ENCODE peak calls at places on chromosome 7, in seven cellular contexts. T is H1, A is IMR-90, O is mesendoderm, D is trophoblast cell, H is mesenchymal stem cell, Z is H9. B is an unnamed sample.

GRCh38 chr7:75696263-75697037 is 42.3 kb downstream of the HIP1 start:
- DNase-seq in A (no peak), O (no peak), T (no peak), H (no peak), D (no peak), Z (no peak), B (no peak)

GRCh38 chr7:108875139-108875538 is 305.5 kb downstream of the DNAJB9 start:
- DNase-seq in D (no peak), O (peak), A (peak), T (peak), H (peak), Z (peak), B (no peak)

GRCh38 chr7:123241809-123242208 is 42.0 kb upstream of the SLC13A1 start:
- DNase-seq in A (no peak), O (no peak), Z (no peak), H (no peak), T (no peak), D (no peak), B (no peak)

GRCh38 chr7:28685291-28685659 is 272.9 kb downstream of the TRIL start:
- DNase-seq in Z (no peak), T (no peak), O (no peak), H (no peak), A (no peak), D (peak), B (no peak)

GRCh38 chr7:19944363-19945120 is 171.1 kb upstream of the TMEM196 start:
- DNase-seq in D (peak), T (no peak), Z (no peak), O (no peak), A (no peak), H (no peak), B (no peak)

GRCh38 chr7:85833071-85833470 is 646.2 kb upstream of the SEMA3D start:
- DNase-seq in H (no peak), D (no peak), Z (no peak), O (no peak), T (no peak), A (peak), B (no peak)

GRCh38 chr7:77415474-77415821 is 701 bp downstream of the GSAP start:
- DNase-seq in T (peak), H (no peak), A (no peak), O (no peak), D (no peak), Z (no peak), B (no peak)

GRCh38 chr7:101248276-101248675 is 3.4 kb upstream of the FIS1 start:
- DNase-seq in O (no peak), A (no peak), Z (no peak), H (no peak), T (no peak), D (no peak), B (no peak)

GRCh38 chr7:74454059-74454947 is 597 bp downstream of the GTF2IRD1 start:
- DNase-seq in O (no peak), A (no peak), Z (no peak), H (no peak), T (peak), D (no peak), B (no peak)

GRCh38 chr7:7889791-7890568 is 78.6 kb upstream of the GLCCI1 start:
- DNase-seq in T (no peak), D (no peak), A (peak), H (no peak), Z (no peak), O (peak), B (no peak)

GRCh38 chr7:24727165-24728120 is 29.8 kb downstream of the GSDME start:
- DNase-seq in H (no peak), T (no peak), D (no peak), A (no peak), Z (no peak), O (no peak), B (no peak)
- H3K23ac ChIP-seq in H (no peak), T (no peak), D (peak), A (no peak), Z (no peak), O (no peak), B (no peak)

GRCh38 chr7:34044734-34045353 is 139.5 kb downstream of the BMPER start:
- DNase-seq in H (no peak), Z (no peak), D (no peak), A (no peak), T (no peak), O (peak), B (no peak)
- H3K4ac ChIP-seq in H (no peak), Z (no peak), D (no peak), A (no peak), T (no peak), O (no peak), B (no peak)

DNA sequence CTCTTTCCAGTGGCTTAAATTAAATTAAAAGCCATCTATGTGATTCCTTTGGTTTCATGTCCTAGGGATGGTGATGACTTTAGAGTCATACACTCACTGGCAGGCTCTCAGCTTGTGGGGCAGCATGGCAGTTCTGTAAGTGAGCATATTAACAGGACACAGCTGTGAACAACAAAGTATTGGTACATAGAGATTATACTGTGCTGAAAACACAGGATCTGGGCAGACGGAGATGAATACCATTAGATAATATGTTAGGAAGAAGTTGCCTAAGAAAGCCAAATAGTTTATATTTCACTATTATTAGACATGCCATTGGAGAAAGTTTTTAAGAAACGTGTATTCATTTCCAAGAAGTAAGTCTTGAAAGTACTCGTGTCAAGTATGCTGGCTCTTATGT is 274.6 kb downstream of the INHBA start:
- DNase-seq in H (no peak), Z (no peak), T (no peak), D (no peak), A (peak), O (no peak), B (no peak)
- H3K23ac ChIP-seq in H (no peak), Z (no peak), T (no peak), D (no peak), A (no peak), O (no peak), B (no peak)

GRCh38 chr7:152706465-152706864 is 30.5 kb upstream of the XRCC2 start:
- DNase-seq in D (no peak), T (no peak), O (no peak), A (no peak), Z (no peak), H (no peak), B (no peak)

GRCh38 chr7:152709307-152710133 is 33.6 kb upstream of the XRCC2 start:
- DNase-seq in O (peak), T (no peak), D (peak), H (peak), Z (no peak), A (peak), B (peak)

GRCh38 chr7:152711444-152711944 is 35.6 kb upstream of the XRCC2 start:
- DNase-seq in O (no peak), Z (no peak), A (no peak), T (no peak), H (no peak), D (no peak), B (no peak)

GRCh38 chr7:152704796-152705384 is 28.9 kb upstream of the XRCC2 start:
- DNase-seq in D (no peak), A (no peak), T (no peak), H (no peak), O (no peak), Z (no peak), B (no peak)

GRCh38 chr7:152710134-152710404 is 34.1 kb upstream of the XRCC2 start:
- DNase-seq in T (no peak), H (no peak), A (no peak), D (no peak), Z (no peak), O (no peak), B (no peak)
- H3K4ac ChIP-seq in T (no peak), H (no peak), A (no peak), D (no peak), Z (no peak), O (no peak), B (no peak)

GRCh38 chr7:156680281-156680680 is 39.7 kb downstream of the RNF32 start:
- DNase-seq in T (no peak), H (peak), Z (no peak), O (no peak), D (no peak), A (peak), B (no peak)
- H3K23ac ChIP-seq in T (no peak), H (no peak), Z (no peak), O (no peak), D (no peak), A (no peak), B (no peak)

GRCh38 chr7:2663121-2663886 is 24.7 kb upstream of the AMZ1 start:
- DNase-seq in T (no peak), O (no peak), A (no peak), Z (peak), H (no peak), D (no peak), B (no peak)

GRCh38 chr7:2660359-2661095 is 27.5 kb upstream of the AMZ1 start:
- DNase-seq in D (peak), H (no peak), O (no peak), A (no peak), Z (no peak), T (peak), B (no peak)

GRCh38 chr7:2661096-2661449 is 26.9 kb upstream of the AMZ1 start:
- DNase-seq in Z (no peak), A (no peak), H (no peak), D (no peak), O (no peak), T (no peak), B (no peak)

GRCh38 chr7:2662273-2663120 is 25.5 kb upstream of the AMZ1 start:
- DNase-seq in H (no peak), T (no peak), O (no peak), D (no peak), A (no peak), Z (no peak), B (no peak)

GRCh38 chr7:2661602-2662272 is 26.3 kb upstream of the AMZ1 start:
- DNase-seq in D (no peak), H (no peak), T (no peak), O (no peak), Z (peak), A (no peak), B (no peak)
- H3K4ac ChIP-seq in D (no peak), H (no peak), T (no peak), O (no peak), Z (no peak), A (no peak), B (no peak)

DNA sequence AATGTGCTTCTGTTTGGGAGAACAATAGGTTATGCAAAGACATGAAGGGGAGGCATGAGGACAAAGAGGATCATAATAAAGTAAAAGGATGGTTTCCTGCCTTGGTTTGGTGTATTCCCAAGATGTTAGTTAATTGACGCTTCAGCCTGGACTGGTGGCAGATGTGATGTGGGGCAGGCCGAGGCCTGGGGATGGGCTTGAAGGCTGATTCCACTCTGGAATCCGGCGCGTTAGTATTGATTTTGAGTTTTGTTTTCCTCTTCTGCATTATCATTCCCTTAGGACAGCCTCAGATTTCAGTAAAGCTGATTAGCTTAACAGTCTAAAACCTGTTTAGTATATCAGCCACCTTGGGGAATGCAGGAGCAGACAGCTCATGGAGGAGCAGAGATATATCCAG is 159.7 kb upstream of the MTPN start:
- DNase-seq in H (no peak), O (no peak), Z (no peak), A (no peak), D (no peak), T (no peak), B (no peak)
- H3K23ac ChIP-seq in H (no peak), O (no peak), Z (no peak), A (no peak), D (no peak), T (no peak), B (no peak)

GRCh38 chr7:156139112-156139511 is 326.8 kb upstream of the SHH start:
- DNase-seq in D (no peak), O (no peak), Z (no peak), A (no peak), H (no peak), T (no peak), B (no peak)

GRCh38 chr7:156143158-156143557 is 330.9 kb upstream of the SHH start:
- DNase-seq in A (no peak), D (no peak), H (no peak), T (no peak), O (no peak), Z (no peak), B (no peak)

GRCh38 chr7:156139633-156140032 is 327.4 kb upstream of the SHH start:
- DNase-seq in D (no peak), T (no peak), H (no peak), Z (no peak), O (no peak), A (no peak), B (no peak)

GRCh38 chr7:156140896-156141295 is 328.6 kb upstream of the SHH start:
- DNase-seq in T (no peak), D (no peak), Z (no peak), O (no peak), H (no peak), A (no peak), B (no peak)

GRCh38 chr7:156140447-156140846 is 328.2 kb upstream of the SHH start:
- DNase-seq in T (no peak), Z (no peak), O (no peak), D (no peak), A (no peak), H (no peak), B (no peak)
- H3K4ac ChIP-seq in T (no peak), Z (no peak), O (no peak), D (no peak), A (no peak), H (no peak), B (no peak)

GRCh38 chr7:4051696-4052095 is 630.4 kb upstream of the FOXK1 start:
- DNase-seq in T (peak), Z (no peak), O (no peak), H (no peak), D (no peak), A (no peak), B (no peak)

GRCh38 chr7:4045975-4046374 is 636.1 kb upstream of the FOXK1 start:
- DNase-seq in A (no peak), O (no peak), Z (no peak), T (no peak), D (no peak), H (no peak), B (no peak)

GRCh38 chr7:4048336-4048735 is 633.8 kb upstream of the FOXK1 start:
- DNase-seq in H (no peak), O (no peak), A (no peak), D (no peak), Z (no peak), T (peak), B (no peak)

GRCh38 chr7:4052126-4052525 is 630.0 kb upstream of the FOXK1 start:
- DNase-seq in O (no peak), Z (no peak), T (peak), D (no peak), A (no peak), H (no peak), B (no peak)

DNA sequence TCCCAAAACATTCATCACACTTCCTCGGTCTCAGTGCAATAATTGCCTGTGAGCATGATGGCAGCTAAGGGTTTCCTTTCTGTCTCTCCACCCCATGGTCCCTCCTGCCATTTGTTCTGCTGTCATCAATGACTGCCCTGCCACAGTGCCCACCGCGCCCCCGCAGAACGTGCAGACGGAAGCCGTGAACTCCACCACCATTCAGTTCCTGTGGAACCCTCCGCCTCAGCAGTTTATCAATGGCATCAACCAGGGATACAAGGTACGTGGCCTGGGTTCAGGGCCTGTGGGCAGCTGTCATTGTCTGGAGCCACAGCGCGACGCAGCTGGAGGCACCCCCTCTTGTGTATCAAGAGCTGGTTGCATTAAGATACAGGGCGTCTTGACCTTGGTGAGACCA is 632.9 kb upstream of the FOXK1 start:
- DNase-seq in T (peak), O (no peak), D (no peak), H (no peak), Z (no peak), A (no peak), B (no peak)
- H3K23ac ChIP-seq in T (no peak), O (no peak), D (no peak), H (no peak), Z (no peak), A (no peak), B (no peak)

GRCh38 chr7:95490366-95490765 is 4.6 kb downstream of the ASB4 start:
- DNase-seq in H (no peak), O (no peak), A (no peak), Z (no peak), T (no peak), D (no peak), B (no peak)

GRCh38 chr7:95482398-95482797 is 3.3 kb upstream of the ASB4 start:
- DNase-seq in A (no peak), T (no peak), D (no peak), H (no peak), Z (no peak), O (no peak), B (no peak)

GRCh38 chr7:95491201-95491600 is 5.5 kb downstream of the ASB4 start:
- DNase-seq in A (no peak), T (no peak), D (no peak), H (peak), O (no peak), Z (no peak), B (no peak)

GRCh38 chr7:95481768-95482167 is 4.0 kb upstream of the ASB4 start:
- DNase-seq in A (no peak), T (no peak), H (no peak), O (no peak), D (no peak), Z (no peak), B (no peak)

GRCh38 chr7:95485749-95486148 is at the start of gene ASB4:
- DNase-seq in H (no peak), T (no peak), Z (no peak), O (no peak), A (no peak), D (no peak), B (no peak)
- H3K4ac ChIP-seq in H (no peak), T (no peak), Z (no peak), O (no peak), A (no peak), D (no peak), B (no peak)